ENCODE peak calls at places on chromosomes 13 and 19, in four cellular contexts. One of them, this sample, is unnamed.

GRCh38 chr13:51770160-51770559 is 33.8 kb downstream of the DHRS12 start:
- DNase-seq in A549: no peak
- DNase-seq in tibial artery: no peak
- DNase-seq in heart right ventricle: no peak
- DNase-seq in this sample: peak; percentile 58

GRCh38 chr19:48454150-48454730 is 1.1 kb upstream of the KCNJ14 start:
- DNase-seq in A549: no peak
- DNase-seq in tibial artery: no peak
- DNase-seq in heart right ventricle: no peak
- DNase-seq in this sample: no peak

GRCh38 chr13:48782429-48782840 is 128.7 kb downstream of the CYSLTR2 start:
- DNase-seq in A549: no peak
- DNase-seq in tibial artery: no peak
- DNase-seq in heart right ventricle: no peak
- DNase-seq in this sample: peak; percentile 20

GRCh38 chr19:9431475-9431874 is 3.9 kb downstream of the ZNF266 start:
- DNase-seq in A549: no peak
- DNase-seq in tibial artery: no peak
- DNase-seq in heart right ventricle: peak; percentile 21
- DNase-seq in this sample: peak; percentile 1

GRCh38 chr13:82506805-82507404 is 1375.4 kb downstream of the SLITRK1 start:
- DNase-seq in A549: no peak
- DNase-seq in tibial artery: no peak
- DNase-seq in heart right ventricle: no peak
- DNase-seq in this sample: no peak

GRCh38 chr13:50243926-50244325 is 228.7 kb downstream of the KCNRG start:
- DNase-seq in A549: no peak
- DNase-seq in tibial artery: no peak
- DNase-seq in heart right ventricle: no peak
- DNase-seq in this sample: no peak

GRCh38 chr13:113502686-113503085 is 12.2 kb upstream of the DCUN1D2 start:
- DNase-seq in A549: no peak
- DNase-seq in tibial artery: no peak
- DNase-seq in heart right ventricle: no peak
- DNase-seq in this sample: no peak

GRCh38 chr13:108948269-108948671 is 318.9 kb downstream of the MYO16 start:
- DNase-seq in A549: peak; percentile 35
- DNase-seq in tibial artery: no peak
- DNase-seq in heart right ventricle: no peak
- DNase-seq in this sample: no peak

GRCh38 chr13:101452519-101453485 is at the start of gene ITGBL1:
- DNase-seq in A549: no peak
- DNase-seq in tibial artery: peak; percentile 76
- DNase-seq in heart right ventricle: no peak
- DNase-seq in this sample: no peak

GRCh38 chr13:23288995-23289394 is 108.2 kb downstream of the SGCG start:
- DNase-seq in A549: no peak
- DNase-seq in tibial artery: no peak
- DNase-seq in heart right ventricle: no peak
- DNase-seq in this sample: no peak

GRCh38 chr13:50158385-50159165 is 143.3 kb downstream of the KCNRG start:
- DNase-seq in A549: no peak
- DNase-seq in tibial artery: no peak
- DNase-seq in heart right ventricle: no peak
- DNase-seq in this sample: no peak

GRCh38 chr13:106815545-106815944 is 247.6 kb upstream of the ARGLU1 start:
- DNase-seq in A549: no peak
- DNase-seq in tibial artery: no peak
- DNase-seq in heart right ventricle: no peak
- DNase-seq in this sample: no peak

GRCh38 chr19:2083174-2083854 is 12.8 kb downstream of the MOB3A start:
- DNase-seq in A549: no peak
- DNase-seq in tibial artery: no peak
- DNase-seq in heart right ventricle: peak; percentile 50
- DNase-seq in this sample: no peak

GRCh38 chr19:18741566-18742121 is 49.5 kb downstream of the COMP start:
- DNase-seq in A549: no peak
- DNase-seq in tibial artery: no peak
- DNase-seq in heart right ventricle: peak; percentile 36
- DNase-seq in this sample: peak; percentile 91

GRCh38 chr13:48775804-48776203 is 122.1 kb downstream of the CYSLTR2 start:
- DNase-seq in A549: no peak
- DNase-seq in tibial artery: no peak
- DNase-seq in heart right ventricle: no peak
- DNase-seq in this sample: no peak

GRCh38 chr19:21699197-21699596 is 68.2 kb downstream of the ZNF100 start:
- DNase-seq in A549: no peak
- DNase-seq in tibial artery: no peak
- DNase-seq in heart right ventricle: no peak
- DNase-seq in this sample: no peak

GRCh38 chr19:29115181-29115580 is 97.8 kb downstream of the UQCRFS1 start:
- DNase-seq in A549: no peak
- DNase-seq in tibial artery: peak; percentile 50
- DNase-seq in heart right ventricle: no peak
- DNase-seq in this sample: no peak

GRCh38 chr19:3250675-3251074 is 26.2 kb downstream of the CELF5 start:
- DNase-seq in A549: no peak
- DNase-seq in tibial artery: no peak
- DNase-seq in heart right ventricle: no peak
- DNase-seq in this sample: peak; percentile 26

GRCh38 chr19:20367811-20368294 is 197.7 kb downstream of the ZNF737 start:
- DNase-seq in A549: no peak
- DNase-seq in tibial artery: no peak
- DNase-seq in heart right ventricle: no peak
- DNase-seq in this sample: peak; percentile 71

GRCh38 chr19:14473073-14473790 is 1.9 kb downstream of the PTGER1 start:
- DNase-seq in A549: no peak
- DNase-seq in tibial artery: no peak
- DNase-seq in heart right ventricle: no peak
- DNase-seq in this sample: no peak

GRCh38 chr13:68697551-68697950 is 1410.1 kb upstream of the ATXN8OS start:
- DNase-seq in A549: no peak
- DNase-seq in tibial artery: no peak
- DNase-seq in heart right ventricle: no peak
- DNase-seq in this sample: no peak

DNA sequence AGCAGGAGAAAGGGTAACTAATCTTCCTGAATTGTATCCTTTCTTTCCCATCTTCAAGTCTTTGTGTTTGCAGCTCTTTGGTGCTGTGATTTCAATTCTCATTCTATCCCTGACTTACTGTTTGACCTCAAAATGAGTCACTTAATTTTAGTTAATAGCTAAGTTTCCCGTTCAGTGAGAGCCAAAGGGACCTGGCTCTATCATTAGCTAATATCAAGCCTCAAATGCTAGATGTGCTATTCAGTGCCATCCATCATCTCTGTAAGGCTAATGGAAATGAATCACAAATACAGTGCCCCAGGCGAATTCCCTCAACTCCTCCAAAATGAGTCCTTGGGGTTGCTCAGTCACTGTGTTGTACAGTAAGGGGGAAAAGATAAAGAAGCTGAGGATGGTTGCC is 77.1 kb upstream of the TSC22D1 start:
- DNase-seq in A549: no peak
- DNase-seq in tibial artery: no peak
- DNase-seq in heart right ventricle: no peak
- DNase-seq in this sample: no peak
- H3K4me1 ChIP-seq in A549: peaks cover 4% of the 10 kb centered on the region
- H3K4me1 ChIP-seq in tibial artery: no peaks in the 10 kb centered on the region
- H3K4me1 ChIP-seq in heart right ventricle: no peaks in the 10 kb centered on the region
- H3K4me1 ChIP-seq in this sample: peaks cover 4% of the 10 kb centered on the region

DNA sequence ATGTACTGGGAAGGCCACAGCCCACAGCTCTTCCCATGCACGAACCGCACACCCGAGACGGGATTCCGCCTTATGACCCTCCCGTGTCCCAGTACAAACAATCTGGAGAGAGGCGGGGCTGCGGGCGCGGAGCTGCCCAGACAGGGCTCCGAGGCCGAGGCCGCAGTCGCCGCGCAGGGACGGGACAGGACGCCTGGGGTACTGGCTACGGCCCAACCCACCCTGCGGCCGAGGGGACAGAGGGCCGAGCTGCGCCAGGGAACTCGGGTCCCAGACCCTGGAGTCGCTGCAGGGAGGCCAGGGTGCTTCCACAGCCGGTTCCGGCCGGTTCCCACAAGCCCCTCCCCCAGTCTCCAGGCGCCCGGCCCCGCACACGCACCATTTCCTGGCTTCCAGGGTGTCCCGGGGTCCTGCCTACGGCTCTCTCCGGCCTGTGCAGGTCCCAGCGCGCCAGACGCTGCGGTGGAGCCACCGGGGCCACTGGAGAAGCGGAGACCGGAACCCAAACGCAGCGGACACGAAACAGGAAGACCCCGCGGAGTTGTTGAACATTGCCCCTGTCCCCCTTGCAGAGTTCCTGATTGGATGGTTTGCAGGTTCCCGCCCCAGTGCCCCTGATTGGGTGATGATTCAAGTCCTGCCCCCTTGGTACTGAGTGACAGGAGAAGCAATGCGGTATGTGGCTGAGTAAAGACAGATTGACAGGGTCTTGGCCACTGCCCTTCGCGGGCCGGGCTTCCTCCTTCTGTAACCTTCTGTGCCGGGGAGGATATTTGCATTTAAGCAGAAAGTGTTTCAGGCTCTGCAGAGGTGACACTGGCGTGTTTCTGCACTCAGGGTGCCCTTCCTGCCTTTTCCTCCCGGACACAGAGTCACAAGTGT is at the start of gene ZNF564:
- DNase-seq in A549: peak; percentile 92
- DNase-seq in tibial artery: peak; percentile 98
- DNase-seq in heart right ventricle: peak; percentile 98
- DNase-seq in this sample: peak; percentile 95
- TF ChIP-seq CTCF in A549: no peak
- TF ChIP-seq CTCF in tibial artery: no peak
- TF ChIP-seq CTCF in heart right ventricle: no peak
- TF ChIP-seq CTCF in this sample: peak; percentile 14

GRCh38 chr13:20955496-20955895 is 53.0 kb upstream of the XPO4 start:
- DNase-seq in A549: no peak
- DNase-seq in tibial artery: no peak
- DNase-seq in heart right ventricle: no peak
- DNase-seq in this sample: no peak

GRCh38 chr13:20952838-20953237 is 50.3 kb upstream of the XPO4 start:
- DNase-seq in A549: no peak
- DNase-seq in tibial artery: no peak
- DNase-seq in heart right ventricle: no peak
- DNase-seq in this sample: no peak

GRCh38 chr13:20953245-20953931 is 50.8 kb upstream of the XPO4 start:
- DNase-seq in A549: no peak
- DNase-seq in tibial artery: no peak
- DNase-seq in heart right ventricle: no peak
- DNase-seq in this sample: no peak
- H3K27ac ChIP-seq in A549: no peak overlapping the region
- H3K27ac ChIP-seq in tibial artery: no peak overlapping the region
- H3K27ac ChIP-seq in heart right ventricle: no peak overlapping the region
- H3K27ac ChIP-seq in this sample: no peak overlapping the region

GRCh38 chr13:98524391-98524790 is 52.5 kb downstream of the STK24 start:
- DNase-seq in A549: no peak
- DNase-seq in tibial artery: no peak
- DNase-seq in heart right ventricle: no peak
- DNase-seq in this sample: no peak

GRCh38 chr13:98525452-98525851 is 51.5 kb downstream of the STK24 start:
- DNase-seq in A549: no peak
- DNase-seq in tibial artery: no peak
- DNase-seq in heart right ventricle: no peak
- DNase-seq in this sample: no peak

GRCh38 chr13:98523455-98524102 is 53.3 kb downstream of the STK24 start:
- DNase-seq in A549: no peak
- DNase-seq in tibial artery: no peak
- DNase-seq in heart right ventricle: no peak
- DNase-seq in this sample: no peak

GRCh38 chr13:98525852-98526512 is 50.9 kb downstream of the STK24 start:
- DNase-seq in A549: no peak
- DNase-seq in tibial artery: no peak
- DNase-seq in heart right ventricle: no peak
- DNase-seq in this sample: no peak

GRCh38 chr13:98524793-98525192 is 52.1 kb downstream of the STK24 start:
- DNase-seq in A549: no peak
- DNase-seq in tibial artery: no peak
- DNase-seq in heart right ventricle: no peak
- DNase-seq in this sample: no peak
- H3K4me1 ChIP-seq in A549: peaks cover 9% of the 10 kb centered on the region
- H3K4me1 ChIP-seq in tibial artery: no peaks in the 10 kb centered on the region
- H3K4me1 ChIP-seq in heart right ventricle: peaks cover 77% of the 10 kb centered on the region
- H3K4me1 ChIP-seq in this sample: peaks cover 63% of the 10 kb centered on the region

GRCh38 chr19:13039211-13039789 is 44.0 kb downstream of the NFIX start:
- DNase-seq in A549: no peak
- DNase-seq in tibial artery: no peak
- DNase-seq in heart right ventricle: no peak
- DNase-seq in this sample: no peak

GRCh38 chr19:13037161-13037560 is 41.9 kb downstream of the NFIX start:
- DNase-seq in A549: no peak
- DNase-seq in tibial artery: peak; percentile 73
- DNase-seq in heart right ventricle: no peak
- DNase-seq in this sample: no peak

GRCh38 chr19:13037718-13038117 is 42.4 kb downstream of the NFIX start:
- DNase-seq in A549: no peak
- DNase-seq in tibial artery: no peak
- DNase-seq in heart right ventricle: no peak
- DNase-seq in this sample: no peak

GRCh38 chr19:13040232-13040915 is 45.1 kb downstream of the NFIX start:
- DNase-seq in A549: no peak
- DNase-seq in tibial artery: peak; percentile 87
- DNase-seq in heart right ventricle: no peak
- DNase-seq in this sample: no peak

DNA sequence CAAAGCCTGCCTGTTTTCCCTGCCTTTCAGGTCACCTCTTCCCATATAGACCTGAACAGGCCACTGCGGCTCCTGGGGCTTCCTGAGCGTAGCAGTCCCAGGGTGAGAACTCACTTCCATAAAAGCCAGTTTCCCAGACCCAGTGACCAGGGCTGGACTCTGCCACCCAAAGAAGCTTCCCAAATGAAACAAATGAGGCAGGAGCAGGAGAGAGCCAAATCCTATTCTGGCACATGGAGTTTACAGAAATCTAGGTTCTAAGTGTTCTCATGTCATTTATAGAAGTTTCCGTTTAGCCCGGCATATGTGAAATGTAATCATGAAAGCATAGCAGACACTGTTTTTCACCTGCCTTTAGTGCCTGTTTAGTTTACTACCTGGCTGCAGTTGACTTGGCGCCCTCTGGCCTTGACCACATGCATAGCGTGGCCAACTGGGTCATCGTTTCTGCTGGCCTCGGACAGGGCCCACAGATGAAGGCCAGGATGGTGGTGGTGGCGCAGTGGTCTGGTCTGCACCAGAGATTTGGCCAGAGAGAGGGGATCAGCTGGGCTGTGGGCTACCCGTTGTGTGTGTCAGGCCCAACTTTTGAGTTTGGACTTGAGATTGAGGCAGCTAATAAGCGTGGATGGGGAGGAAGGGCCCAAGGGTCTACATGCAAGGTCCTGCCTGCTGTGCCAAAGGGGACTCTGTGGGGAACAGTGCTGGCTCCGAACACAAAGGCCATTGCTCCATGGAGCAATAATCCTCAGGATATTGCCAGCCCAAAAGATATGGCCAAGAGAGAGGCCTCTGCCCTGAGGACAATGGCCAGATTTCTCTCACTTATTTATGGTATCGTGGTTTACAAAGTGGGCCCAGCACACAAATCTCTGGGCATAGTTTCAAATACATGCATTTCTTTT is 43.3 kb downstream of the NFIX start:
- DNase-seq in A549: no peak
- DNase-seq in tibial artery: no peak
- DNase-seq in heart right ventricle: no peak
- DNase-seq in this sample: no peak
- TF ChIP-seq CTCF in A549: no peak
- TF ChIP-seq CTCF in tibial artery: no peak
- TF ChIP-seq CTCF in heart right ventricle: no peak
- TF ChIP-seq CTCF in this sample: no peak

This sample was measured in body of pancreas.